ENCODE peak calls at places on chromosomes 12 and 14, in five cellular contexts. E is cardiac fibroblast; K is gastrocnemius medialis; A is ovary; F is CD8-positive, alpha-beta T cell. D is an unnamed sample.

GRCh38 chr14:68795602-68796417 is 2.9 kb upstream of the ZFP36L1 start:
- DNase-seq in F (peak; percentile 77), K (peak; percentile 81), E (peak; percentile 80), A (peak; percentile 86), D (peak; percentile 76)

GRCh38 chr12:115313929-115314328 is 630.0 kb upstream of the TBX3 start:
- DNase-seq in A (no peak), K (no peak), F (no peak), E (peak; percentile 21), D (no peak)

GRCh38 chr12:110279561-110279960 is 1.5 kb upstream of the ATP2A2 start:
- DNase-seq in K (peak; percentile 39), F (no peak), A (no peak), E (no peak), D (no peak)

GRCh38 chr12:27772328-27773049 is 7.5 kb upstream of the KLHL42 start:
- DNase-seq in F (no peak), A (no peak), E (no peak), K (no peak), D (no peak)

GRCh38 chr12:108312885-108313203 is 26.3 kb downstream of the CMKLR1 start:
- DNase-seq in K (no peak), E (peak; percentile 47), A (no peak), F (no peak), D (no peak)

GRCh38 chr12:45357547-45358417 is 141.9 kb downstream of the ANO6 start:
- DNase-seq in A (peak; percentile 75), F (no peak), K (no peak), E (peak; percentile 76), D (no peak)

GRCh38 chr12:54414191-54414525 is 4.9 kb downstream of the ITGA5 start:
- DNase-seq in E (no peak), A (no peak), K (no peak), F (no peak), D (no peak)

GRCh38 chr14:99752486-99753121 is 40.6 kb upstream of the EML1 start:
- DNase-seq in E (peak; percentile 59), F (no peak), K (no peak), A (peak; percentile 22), D (no peak)

GRCh38 chr14:99315197-99315596 is 43.2 kb upstream of the BCL11B start:
- DNase-seq in E (no peak), A (no peak), K (no peak), F (no peak), D (no peak)

GRCh38 chr12:45934956-45935355 is 55.4 kb downstream of the SCAF11 start:
- DNase-seq in E (no peak), K (no peak), F (no peak), A (no peak), D (no peak)

GRCh38 chr14:86824167-86824566 is 1168.8 kb downstream of the GALC start:
- DNase-seq in F (no peak), A (no peak), E (no peak), K (no peak), D (no peak)

GRCh38 chr12:125579916-125580315 is 514.7 kb downstream of the AACS start:
- DNase-seq in E (no peak), A (no peak), K (no peak), F (no peak), D (no peak)

GRCh38 chr14:26636571-26636970 is 38.7 kb upstream of the NOVA1 start:
- DNase-seq in E (peak; percentile 36), K (no peak), F (no peak), A (no peak), D (no peak)

GRCh38 chr12:52778833-52779232 is 1.7 kb upstream of the KRT76 start:
- DNase-seq in E (no peak), F (no peak), A (no peak), K (no peak), D (no peak)

GRCh38 chr12:79546461-79547043 is 144.2 kb downstream of the PAWR start:
- DNase-seq in E (no peak), K (no peak), F (no peak), A (no peak), D (no peak)

GRCh38 chr12:27534060-27534764 is 10.2 kb downstream of the PPFIBP1 start:
- DNase-seq in K (no peak), E (no peak), A (no peak), F (no peak), D (no peak)

DNA sequence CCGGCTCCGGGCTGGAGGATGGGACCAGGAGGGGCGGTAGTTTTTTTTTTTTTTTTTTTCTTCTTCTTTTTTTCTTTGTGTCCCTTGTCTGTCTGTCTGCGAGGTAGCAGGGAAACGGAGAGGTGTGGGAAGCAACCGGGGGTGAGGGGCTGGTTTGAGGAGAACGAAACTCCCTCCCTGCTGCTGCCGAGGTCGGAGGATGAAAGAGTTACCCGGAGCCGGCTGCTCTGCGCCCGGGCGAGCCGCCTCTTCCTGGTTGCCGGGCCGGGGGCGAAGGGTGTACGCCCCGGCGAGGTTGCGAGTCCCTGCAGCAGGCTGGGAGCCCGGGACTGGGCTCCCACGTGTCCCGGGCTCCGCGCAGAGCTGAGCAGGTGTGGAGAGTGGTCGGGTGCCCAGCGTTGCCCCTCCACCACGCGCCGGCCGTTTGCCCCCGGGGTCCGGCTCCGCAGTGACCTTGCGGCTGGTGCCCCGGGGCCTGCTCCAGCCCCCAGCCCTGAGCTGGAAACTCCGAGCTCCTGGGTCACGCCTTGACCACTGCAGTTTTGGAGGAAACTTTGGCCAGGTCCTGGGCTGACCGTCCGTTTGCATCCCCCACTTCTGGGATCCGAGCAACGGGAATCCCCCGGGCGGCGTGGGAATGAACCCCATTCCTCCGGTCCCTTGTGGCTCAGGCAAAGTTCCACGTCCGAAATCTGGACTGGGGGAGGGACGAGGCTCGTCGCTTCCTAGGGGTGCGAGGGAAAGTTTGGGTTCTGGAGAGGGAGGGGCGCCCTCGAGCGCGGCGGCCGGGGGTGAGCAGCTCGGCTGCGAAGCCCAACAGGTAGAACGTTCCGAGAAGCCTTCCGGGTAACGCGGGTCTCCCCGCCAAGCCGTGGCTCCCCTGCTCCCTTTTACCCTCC is 1.2 kb downstream of the CHST11 start:
- DNase-seq in K (no peak), A (peak; percentile 35), F (peak; percentile 62), E (no peak), D (peak; percentile 33)
- TF ChIP-seq CTCF in K (no peak), A (no peak), F (no peak), E (no peak), D (no peak)

GRCh38 chr12:57736743-57737466 is 1.6 kb downstream of the AGAP2 start:
- DNase-seq in A (no peak), E (no peak), F (no peak), K (no peak), D (no peak)

GRCh38 chr12:57738661-57739237 is at the start of gene AGAP2:
- DNase-seq in K (no peak), E (no peak), F (no peak), A (no peak), D (peak; percentile 41)

GRCh38 chr12:57738142-57738474 is 434 bp downstream of the AGAP2 start:
- DNase-seq in E (no peak), K (no peak), F (no peak), A (no peak), D (no peak)

GRCh38 chr12:57735952-57736742 is 2.4 kb downstream of the AGAP2 start:
- DNase-seq in A (peak; percentile 66), E (peak; percentile 33), K (no peak), F (no peak), D (peak; percentile 61)

GRCh38 chr12:57737467-57738141 is 938 bp downstream of the AGAP2 start:
- DNase-seq in E (no peak), F (no peak), A (peak; percentile 54), K (no peak), D (peak; percentile 48)
- TF ChIP-seq CTCF in E (no peak), F (no peak), A (no peak), K (no peak), D (no peak)

GRCh38 chr12:51242150-51242549 is 3.5 kb downstream of the DAZAP2 start:
- DNase-seq in A (no peak), K (peak; percentile 33), F (no peak), E (no peak), D (no peak)

GRCh38 chr12:51238037-51238509 is 553 bp upstream of the DAZAP2 start:
- DNase-seq in F (no peak), A (no peak), K (no peak), E (no peak), D (no peak)

GRCh38 chr12:51240971-51241370 is 2.3 kb downstream of the DAZAP2 start:
- DNase-seq in A (no peak), K (no peak), E (no peak), F (no peak), D (no peak)

GRCh38 chr12:51242896-51243295 is 4.3 kb downstream of the DAZAP2 start:
- DNase-seq in E (no peak), F (no peak), K (no peak), A (no peak), D (no peak)

DNA sequence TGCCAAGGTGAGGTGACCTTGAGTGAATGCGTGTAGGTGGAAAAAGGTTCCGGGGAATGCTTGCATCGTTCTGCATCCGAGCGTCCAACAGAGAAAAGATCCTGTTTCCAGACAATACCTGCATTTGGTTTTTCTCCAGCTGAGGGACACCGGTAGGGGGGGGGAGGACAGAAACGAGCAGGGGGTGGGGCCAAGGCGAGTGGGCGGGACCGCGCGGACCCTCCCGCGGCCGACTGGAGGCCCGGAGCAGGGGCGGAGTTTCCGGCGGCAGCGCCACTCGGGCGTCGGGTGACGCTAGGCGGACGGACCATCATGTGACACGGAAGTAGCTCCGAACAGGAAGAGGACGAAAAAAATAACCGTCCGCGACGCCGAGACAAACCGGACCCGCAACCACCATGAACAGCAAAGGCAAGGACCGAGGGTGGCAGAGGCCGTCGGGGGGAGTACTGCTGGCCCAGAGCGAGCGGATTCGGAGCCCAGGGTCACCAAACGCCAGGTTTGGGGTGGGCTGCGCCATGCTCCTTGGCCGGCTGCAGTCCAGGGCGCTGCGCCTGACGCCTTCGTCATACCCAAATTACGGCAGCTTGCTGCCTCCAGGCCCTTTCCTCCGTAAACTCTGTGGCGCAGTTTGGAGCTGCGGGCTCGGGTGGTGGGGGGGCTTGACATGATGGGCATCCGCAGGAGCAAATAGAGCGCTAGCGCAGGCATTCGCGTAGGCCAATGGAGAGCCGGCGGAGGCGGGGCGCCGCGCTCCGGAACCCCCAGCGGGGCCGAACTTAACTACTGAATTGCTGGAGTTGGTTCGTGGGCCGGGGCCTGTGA is at the start of gene DAZAP2:
- DNase-seq in E (peak; percentile 98), K (peak; percentile 97), A (peak; percentile 96), F (peak; percentile 96), D (peak; percentile 96)
- TF ChIP-seq CTCF in E (no peak), K (peak; percentile 32), A (peak; percentile 37), F (no peak), D (no peak)

GRCh38 chr12:132388379-132389015 is 59.1 kb upstream of the GALNT9 start:
- DNase-seq in A (no peak), F (no peak), K (no peak), E (no peak), D (no peak)

GRCh38 chr12:132391326-132392041 is 62.1 kb upstream of the GALNT9 start:
- DNase-seq in E (no peak), F (no peak), K (no peak), A (no peak), D (no peak)

GRCh38 chr12:132389066-132389465 is 59.7 kb upstream of the GALNT9 start:
- DNase-seq in E (no peak), A (no peak), F (no peak), K (no peak), D (no peak)

GRCh38 chr12:132390287-132391076 is 61.1 kb upstream of the GALNT9 start:
- DNase-seq in A (no peak), F (no peak), K (no peak), E (no peak), D (no peak)

GRCh38 chr12:132389526-132390286 is 60.3 kb upstream of the GALNT9 start:
- DNase-seq in F (no peak), A (no peak), E (no peak), K (no peak), D (no peak)
- TF ChIP-seq CTCF in F (no peak), A (no peak), E (no peak), K (no peak), D (no peak)